ENCODE peak calls at places on chromosomes 13 and 19, in eight cellular contexts. One of them, this sample, is unnamed.

GRCh38 chr13:114325729-114326128 is 11.4 kb downstream of the CHAMP1 start:
- DNase-seq in trophoblast cell: no peak
- DNase-seq in osteoblast: no peak
- DNase-seq in H9: no peak
- DNase-seq in mammary epithelial cell: no peak
- DNase-seq in astrocyte: no peak
- DNase-seq in IMR-90: no peak
- DNase-seq in neuronal stem cell: no peak
- DNase-seq in this sample: no peak

GRCh38 chr13:52797176-52797575 is 51.3 kb downstream of the PCDH8 start:
- DNase-seq in trophoblast cell: no peak
- DNase-seq in osteoblast: no peak
- DNase-seq in H9: no peak
- DNase-seq in mammary epithelial cell: no peak
- DNase-seq in astrocyte: no peak
- DNase-seq in IMR-90: no peak
- DNase-seq in neuronal stem cell: no peak
- DNase-seq in this sample: no peak

GRCh38 chr13:29803221-29803620 is 47.2 kb downstream of the UBL3 start:
- DNase-seq in trophoblast cell: no peak
- DNase-seq in osteoblast: no peak
- DNase-seq in H9: no peak
- DNase-seq in mammary epithelial cell: no peak
- DNase-seq in astrocyte: no peak
- DNase-seq in IMR-90: no peak
- DNase-seq in neuronal stem cell: no peak
- DNase-seq in this sample: no peak

GRCh38 chr13:113140677-113141590 is 17.5 kb upstream of the PROZ start:
- DNase-seq in trophoblast cell: no peak
- DNase-seq in osteoblast: peak
- DNase-seq in H9: peak
- DNase-seq in mammary epithelial cell: no peak
- DNase-seq in astrocyte: no peak
- DNase-seq in IMR-90: no peak
- DNase-seq in neuronal stem cell: no peak
- DNase-seq in this sample: peak

GRCh38 chr19:16041571-16042386 is 34.5 kb upstream of the TPM4 start:
- DNase-seq in trophoblast cell: peak
- DNase-seq in osteoblast: peak
- DNase-seq in H9: peak
- DNase-seq in mammary epithelial cell: peak
- DNase-seq in astrocyte: peak
- DNase-seq in IMR-90: peak
- DNase-seq in neuronal stem cell: peak
- DNase-seq in this sample: peak

GRCh38 chr13:38255600-38255999 is 94.1 kb upstream of the UFM1 start:
- DNase-seq in trophoblast cell: peak
- DNase-seq in osteoblast: no peak
- DNase-seq in H9: no peak
- DNase-seq in mammary epithelial cell: no peak
- DNase-seq in astrocyte: no peak
- DNase-seq in IMR-90: no peak
- DNase-seq in neuronal stem cell: no peak
- DNase-seq in this sample: no peak

GRCh38 chr13:30569901-30570576 is 47.7 kb upstream of the USPL1 start:
- DNase-seq in trophoblast cell: peak
- DNase-seq in osteoblast: peak
- DNase-seq in H9: peak
- DNase-seq in mammary epithelial cell: peak
- DNase-seq in astrocyte: peak
- DNase-seq in IMR-90: peak
- DNase-seq in neuronal stem cell: no peak
- DNase-seq in this sample: no peak

GRCh38 chr13:19632915-19633339 is 532 bp upstream of the MPHOSPH8 start:
- DNase-seq in trophoblast cell: no peak
- DNase-seq in osteoblast: peak
- DNase-seq in H9: no peak
- DNase-seq in mammary epithelial cell: no peak
- DNase-seq in astrocyte: no peak
- DNase-seq in IMR-90: no peak
- DNase-seq in neuronal stem cell: no peak
- DNase-seq in this sample: no peak

GRCh38 chr19:30046522-30046921 is 104.5 kb downstream of the URI1 start:
- DNase-seq in trophoblast cell: no peak
- DNase-seq in osteoblast: no peak
- DNase-seq in H9: no peak
- DNase-seq in mammary epithelial cell: no peak
- DNase-seq in astrocyte: peak
- DNase-seq in IMR-90: peak
- DNase-seq in neuronal stem cell: no peak
- DNase-seq in this sample: peak

GRCh38 chr19:29538651-29539050 is 12.9 kb downstream of the VSTM2B start:
- DNase-seq in trophoblast cell: no peak
- DNase-seq in osteoblast: no peak
- DNase-seq in H9: no peak
- DNase-seq in mammary epithelial cell: no peak
- DNase-seq in astrocyte: no peak
- DNase-seq in IMR-90: no peak
- DNase-seq in neuronal stem cell: no peak
- DNase-seq in this sample: no peak

GRCh38 chr13:99353836-99354235 is 46.6 kb upstream of the GPR183 start:
- DNase-seq in trophoblast cell: peak
- DNase-seq in osteoblast: no peak
- DNase-seq in H9: no peak
- DNase-seq in mammary epithelial cell: no peak
- DNase-seq in astrocyte: peak
- DNase-seq in IMR-90: peak
- DNase-seq in neuronal stem cell: no peak
- DNase-seq in this sample: no peak

GRCh38 chr13:72025836-72026235 is 158.8 kb upstream of the DACH1 start:
- DNase-seq in trophoblast cell: no peak
- DNase-seq in osteoblast: no peak
- DNase-seq in H9: no peak
- DNase-seq in mammary epithelial cell: no peak
- DNase-seq in astrocyte: peak
- DNase-seq in IMR-90: no peak
- DNase-seq in neuronal stem cell: no peak
- DNase-seq in this sample: no peak

GRCh38 chr13:59111711-59112110 is 1052.0 kb downstream of the DIAPH3 start:
- DNase-seq in trophoblast cell: no peak
- DNase-seq in osteoblast: peak
- DNase-seq in H9: no peak
- DNase-seq in mammary epithelial cell: no peak
- DNase-seq in astrocyte: peak
- DNase-seq in IMR-90: peak
- DNase-seq in neuronal stem cell: no peak
- DNase-seq in this sample: no peak

GRCh38 chr19:14505488-14506239 is 9.7 kb upstream of the GIPC1 start:
- DNase-seq in trophoblast cell: peak
- DNase-seq in osteoblast: peak
- DNase-seq in H9: peak
- DNase-seq in mammary epithelial cell: peak
- DNase-seq in astrocyte: peak
- DNase-seq in IMR-90: peak
- DNase-seq in neuronal stem cell: no peak
- DNase-seq in this sample: peak

GRCh38 chr19:5339950-5340636 is 519 bp downstream of the PTPRS start:
- DNase-seq in trophoblast cell: peak
- DNase-seq in osteoblast: peak
- DNase-seq in H9: no peak
- DNase-seq in mammary epithelial cell: no peak
- DNase-seq in astrocyte: no peak
- DNase-seq in IMR-90: no peak
- DNase-seq in neuronal stem cell: peak
- DNase-seq in this sample: peak

GRCh38 chr13:49540552-49540951 is 44.8 kb downstream of the PHF11 start:
- DNase-seq in trophoblast cell: no peak
- DNase-seq in osteoblast: no peak
- DNase-seq in H9: no peak
- DNase-seq in mammary epithelial cell: no peak
- DNase-seq in astrocyte: peak
- DNase-seq in IMR-90: peak
- DNase-seq in neuronal stem cell: peak
- DNase-seq in this sample: no peak

GRCh38 chr19:27793644-27794443 is 1419.1 kb downstream of the UQCRFS1 start:
- DNase-seq in trophoblast cell: peak
- DNase-seq in osteoblast: peak
- DNase-seq in H9: peak
- DNase-seq in mammary epithelial cell: peak
- DNase-seq in astrocyte: peak
- DNase-seq in IMR-90: peak
- DNase-seq in neuronal stem cell: peak
- DNase-seq in this sample: peak

GRCh38 chr13:32811297-32811800 is 204.9 kb upstream of the KL start:
- DNase-seq in trophoblast cell: no peak
- DNase-seq in osteoblast: no peak
- DNase-seq in H9: no peak
- DNase-seq in mammary epithelial cell: no peak
- DNase-seq in astrocyte: no peak
- DNase-seq in IMR-90: no peak
- DNase-seq in neuronal stem cell: no peak
- DNase-seq in this sample: no peak

GRCh38 chr13:64749301-64749700 is 2480.8 kb downstream of the PCDH9 start:
- DNase-seq in trophoblast cell: peak
- DNase-seq in osteoblast: no peak
- DNase-seq in H9: no peak
- DNase-seq in mammary epithelial cell: no peak
- DNase-seq in astrocyte: no peak
- DNase-seq in IMR-90: no peak
- DNase-seq in neuronal stem cell: no peak
- DNase-seq in this sample: no peak

DNA sequence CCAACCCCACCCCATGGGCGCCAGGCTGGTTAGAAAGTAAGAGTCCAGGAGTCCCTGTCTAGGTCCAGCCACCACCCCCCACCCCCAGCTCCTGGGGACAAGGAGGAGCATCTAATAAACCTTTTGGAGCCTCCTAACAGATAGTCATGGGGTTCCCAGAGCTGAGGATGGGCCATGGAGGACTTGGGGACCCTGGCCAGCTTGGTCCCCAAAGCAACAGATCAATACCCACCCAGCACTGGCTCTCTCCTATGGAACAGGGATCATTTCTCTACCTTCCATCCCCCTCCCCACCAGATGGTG is 9.4 kb downstream of the NR2F6 start:
- DNase-seq in trophoblast cell: no peak
- DNase-seq in osteoblast: peak
- DNase-seq in H9: no peak
- DNase-seq in mammary epithelial cell: no peak
- DNase-seq in astrocyte: no peak
- DNase-seq in IMR-90: no peak
- DNase-seq in neuronal stem cell: no peak
- DNase-seq in this sample: no peak
- H3K4me2 ChIP-seq in trophoblast cell: peak
- H3K4me2 ChIP-seq in osteoblast: no peak
- H3K4me2 ChIP-seq in H9: peak
- H3K4me2 ChIP-seq in mammary epithelial cell: peak
- H3K4me2 ChIP-seq in astrocyte: peak
- H3K4me2 ChIP-seq in IMR-90: no peak
- H3K4me2 ChIP-seq in neuronal stem cell: no peak
- H3K4me2 ChIP-seq in this sample: peak

DNA sequence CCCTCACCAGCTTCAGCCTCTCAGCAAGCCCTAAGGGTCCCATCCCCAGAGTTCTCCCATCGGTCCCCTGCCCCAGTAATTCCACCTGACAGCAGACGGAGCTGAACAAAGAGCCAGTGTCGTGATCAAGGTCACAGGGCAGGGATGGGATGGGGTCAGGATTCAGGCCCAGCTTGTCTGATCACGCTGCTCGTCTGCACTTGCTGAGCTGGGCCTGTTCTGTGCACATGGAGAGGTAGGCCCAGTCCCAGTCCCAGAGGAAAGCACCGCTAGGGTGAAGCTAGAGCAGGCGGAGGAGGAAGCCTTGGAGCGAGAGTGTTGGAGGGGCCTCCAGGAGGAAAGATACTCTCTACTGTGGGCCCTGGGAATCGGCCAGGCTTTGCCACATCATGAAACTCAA is 7.1 kb upstream of the RBM42 start:
- DNase-seq in trophoblast cell: no peak
- DNase-seq in osteoblast: peak
- DNase-seq in H9: no peak
- DNase-seq in mammary epithelial cell: no peak
- DNase-seq in astrocyte: no peak
- DNase-seq in IMR-90: no peak
- DNase-seq in neuronal stem cell: no peak
- DNase-seq in this sample: no peak
- H3K4me2 ChIP-seq in trophoblast cell: no peak
- H3K4me2 ChIP-seq in osteoblast: no peak
- H3K4me2 ChIP-seq in H9: no peak
- H3K4me2 ChIP-seq in mammary epithelial cell: no peak
- H3K4me2 ChIP-seq in astrocyte: no peak
- H3K4me2 ChIP-seq in IMR-90: no peak
- H3K4me2 ChIP-seq in neuronal stem cell: no peak
- H3K4me2 ChIP-seq in this sample: no peak

GRCh38 chr19:51015691-51016267 is 3.7 kb downstream of the KLK10 start:
- DNase-seq in trophoblast cell: no peak
- DNase-seq in osteoblast: peak
- DNase-seq in H9: no peak
- DNase-seq in mammary epithelial cell: no peak
- DNase-seq in astrocyte: no peak
- DNase-seq in IMR-90: no peak
- DNase-seq in neuronal stem cell: no peak
- DNase-seq in this sample: no peak

GRCh38 chr19:51010066-51010795 is 8.8 kb upstream of the KLK8 start:
- DNase-seq in trophoblast cell: no peak
- DNase-seq in osteoblast: no peak
- DNase-seq in H9: no peak
- DNase-seq in mammary epithelial cell: peak
- DNase-seq in astrocyte: no peak
- DNase-seq in IMR-90: no peak
- DNase-seq in neuronal stem cell: no peak
- DNase-seq in this sample: no peak

GRCh38 chr19:51009061-51009891 is 7.9 kb upstream of the KLK8 start:
- DNase-seq in trophoblast cell: no peak
- DNase-seq in osteoblast: peak
- DNase-seq in H9: no peak
- DNase-seq in mammary epithelial cell: no peak
- DNase-seq in astrocyte: no peak
- DNase-seq in IMR-90: no peak
- DNase-seq in neuronal stem cell: no peak
- DNase-seq in this sample: peak

GRCh38 chr19:51014242-51014641 is 5.3 kb downstream of the KLK10 start:
- DNase-seq in trophoblast cell: no peak
- DNase-seq in osteoblast: peak
- DNase-seq in H9: no peak
- DNase-seq in mammary epithelial cell: no peak
- DNase-seq in astrocyte: no peak
- DNase-seq in IMR-90: no peak
- DNase-seq in neuronal stem cell: no peak
- DNase-seq in this sample: no peak

GRCh38 chr19:51012661-51013190 is 6.8 kb downstream of the KLK10 start:
- DNase-seq in trophoblast cell: no peak
- DNase-seq in osteoblast: peak
- DNase-seq in H9: no peak
- DNase-seq in mammary epithelial cell: no peak
- DNase-seq in astrocyte: no peak
- DNase-seq in IMR-90: no peak
- DNase-seq in neuronal stem cell: no peak
- DNase-seq in this sample: no peak
- H3K4me2 ChIP-seq in trophoblast cell: no peak
- H3K4me2 ChIP-seq in osteoblast: no peak
- H3K4me2 ChIP-seq in H9: no peak
- H3K4me2 ChIP-seq in mammary epithelial cell: no peak
- H3K4me2 ChIP-seq in astrocyte: no peak
- H3K4me2 ChIP-seq in IMR-90: no peak
- H3K4me2 ChIP-seq in neuronal stem cell: no peak
- H3K4me2 ChIP-seq in this sample: no peak

GRCh38 chr13:50598338-50598737 is 245.2 kb downstream of the DLEU7 start:
- DNase-seq in trophoblast cell: no peak
- DNase-seq in osteoblast: no peak
- DNase-seq in H9: no peak
- DNase-seq in mammary epithelial cell: no peak
- DNase-seq in astrocyte: no peak
- DNase-seq in IMR-90: no peak
- DNase-seq in neuronal stem cell: no peak
- DNase-seq in this sample: no peak
- H3K4me2 ChIP-seq in trophoblast cell: no peak
- H3K4me2 ChIP-seq in osteoblast: no peak
- H3K4me2 ChIP-seq in H9: no peak
- H3K4me2 ChIP-seq in mammary epithelial cell: no peak
- H3K4me2 ChIP-seq in astrocyte: no peak
- H3K4me2 ChIP-seq in IMR-90: no peak
- H3K4me2 ChIP-seq in neuronal stem cell: no peak
- H3K4me2 ChIP-seq in this sample: no peak